ENCODE peak calls at places on chromosomes 2 and 18, in four cellular contexts. I, U, L and F are unnamed samples.

GRCh38 chr2:36781907-36782635 is 85.6 kb downstream of the VIT start:
- DNase-seq in U (no peak), I (no peak), L (no peak), F (no peak)

GRCh38 chr18:78965260-78965659 is 14.4 kb upstream of the SALL3 start:
- DNase-seq in I (no peak), L (no peak), U (no peak), F (no peak)

GRCh38 chr2:62340981-62341624 is 145.2 kb downstream of the B3GNT2 start:
- DNase-seq in I (peak), L (no peak), U (no peak), F (no peak)

GRCh38 chr2:11498543-11499034 is 32.6 kb upstream of the E2F6 start:
- DNase-seq in I (peak), U (no peak), L (peak), F (no peak)

GRCh38 chr2:9118383-9118960 is 88.1 kb upstream of the ASAP2 start:
- DNase-seq in U (no peak), I (no peak), L (no peak), F (no peak)

GRCh38 chr18:36101943-36102342 is 27.2 kb downstream of the SLC39A6 start:
- DNase-seq in L (no peak), U (no peak), I (no peak), F (no peak)

GRCh38 chr2:53724511-53724910 is 43.1 kb upstream of the CHAC2 start:
- DNase-seq in U (no peak), L (no peak), I (no peak), F (no peak)

GRCh38 chr2:95074663-95075439 is 46.8 kb downstream of the MRPS5 start:
- DNase-seq in L (no peak), U (no peak), I (no peak), F (no peak)

GRCh38 chr18:12628706-12629702 is 28.9 kb downstream of the SPIRE1 start:
- DNase-seq in I (no peak), L (no peak), U (no peak), F (no peak)

GRCh38 chr2:125870264-125870663 is 785.7 kb upstream of the GYPC start:
- DNase-seq in I (no peak), U (no peak), L (no peak), F (peak)

GRCh38 chr18:67733094-67733493 is 216.6 kb upstream of the DSEL start:
- DNase-seq in U (no peak), L (no peak), I (no peak), F (no peak)

GRCh38 chr18:7902399-7902839 is 335.3 kb downstream of the PTPRM start:
- DNase-seq in L (no peak), U (no peak), I (no peak), F (no peak)

GRCh38 chr2:86002375-86002774 is 103.3 kb downstream of the POLR1A start:
- DNase-seq in U (no peak), L (no peak), I (no peak), F (no peak)

GRCh38 chr2:2795438-2796091 is 464.5 kb upstream of the MYT1L start:
- DNase-seq in I (no peak), L (no peak), U (no peak), F (no peak)

GRCh38 chr18:22977847-22978701 is 44.9 kb downstream of the RBBP8 start:
- DNase-seq in L (no peak), I (no peak), U (no peak), F (no peak)

GRCh38 chr2:235756491-235756890 is 262.6 kb downstream of the AGAP1 start:
- DNase-seq in L (no peak), U (no peak), I (no peak), F (no peak)

GRCh38 chr2:219386532-219387280 is 1.0 kb downstream of the DNPEP start:
- DNase-seq in I (no peak), L (no peak), U (no peak), F (no peak)

GRCh38 chr2:219388127-219388844 is 574 bp upstream of the DNPEP start:
- DNase-seq in I (peak), U (peak), L (peak), F (peak)

GRCh38 chr2:219388845-219389156 is 1.1 kb upstream of the DNPEP start:
- DNase-seq in I (no peak), L (no peak), U (no peak), F (no peak)

GRCh38 chr2:219385958-219386520 is 1.7 kb downstream of the DNPEP start:
- DNase-seq in I (no peak), U (no peak), L (no peak), F (no peak)

DNA sequence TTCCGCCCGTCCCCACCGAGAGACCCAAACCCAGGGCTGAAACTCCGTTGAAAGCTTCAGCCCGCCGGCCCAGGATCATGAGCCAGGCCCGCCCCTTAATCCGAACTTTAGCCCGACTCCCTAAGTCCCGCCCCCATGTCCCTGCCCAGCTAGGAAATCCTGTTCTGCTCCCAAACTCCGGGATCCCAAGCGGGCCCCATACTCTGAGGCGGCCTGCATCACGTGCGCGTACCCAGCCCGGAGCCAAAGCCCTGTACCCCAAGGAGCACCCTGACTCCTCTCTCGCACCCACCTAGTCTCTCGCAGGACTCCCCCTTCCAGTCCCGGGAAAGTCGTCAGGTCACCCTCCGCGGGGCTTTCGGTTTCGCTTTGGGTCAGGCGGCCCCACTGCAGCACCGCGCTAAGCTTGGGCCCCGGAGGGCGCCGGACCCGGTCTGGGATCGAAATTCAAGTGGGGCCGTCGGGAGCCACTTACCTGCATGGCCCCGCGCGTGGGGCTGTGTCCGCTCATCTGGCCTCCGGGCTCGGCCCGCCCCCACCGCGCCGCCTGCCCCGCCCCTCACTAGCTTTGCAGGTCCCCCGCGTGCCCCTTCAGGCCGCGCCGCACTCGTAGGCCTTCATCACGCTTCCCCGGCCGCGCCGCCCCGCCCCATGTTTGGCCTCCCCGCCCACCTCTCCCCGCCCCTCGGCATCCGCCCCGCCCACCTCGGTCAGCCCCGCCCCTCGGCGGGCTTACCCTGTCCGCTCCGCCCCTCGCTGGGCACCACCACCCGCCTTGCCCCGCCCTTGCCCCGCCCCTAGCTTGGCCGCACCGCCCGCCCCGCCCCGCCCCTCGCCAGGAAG is at the start of gene DNPEP:
- DNase-seq in I (peak), U (no peak), L (peak), F (peak)
- H3K4me3 ChIP-seq in I (peak), U (peak), L (peak), F (peak)

DNA sequence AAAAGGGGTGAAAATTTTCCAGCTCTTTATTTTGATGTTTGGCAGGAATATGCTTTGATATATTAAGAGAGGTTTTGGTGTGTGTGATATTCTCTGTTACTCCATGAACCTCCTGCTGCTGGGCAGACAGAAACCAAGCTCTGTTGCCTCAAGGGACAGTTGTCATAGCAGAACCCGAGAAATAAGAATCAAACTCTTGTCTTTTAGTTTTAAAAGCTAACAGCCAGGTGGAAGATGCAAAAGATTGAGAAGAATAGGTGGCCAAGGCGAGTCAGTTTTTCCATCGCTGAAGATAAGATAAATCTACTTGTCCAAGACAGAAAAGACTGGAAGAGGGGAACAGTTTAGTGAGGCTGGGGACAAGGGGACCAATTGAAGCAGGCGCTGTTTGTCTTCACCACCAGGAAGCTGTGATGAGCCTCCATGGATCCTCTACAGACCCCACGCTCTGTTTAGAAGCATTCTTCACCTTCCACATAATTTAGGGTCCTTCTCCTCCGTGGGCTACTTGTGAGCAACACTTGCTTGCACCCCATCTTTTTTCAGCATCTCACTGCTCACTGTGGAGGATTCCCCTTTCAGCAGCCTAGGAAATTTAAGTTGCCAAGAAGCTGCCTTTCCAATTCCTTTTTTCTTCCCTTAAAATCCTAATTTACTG is 23.9 kb downstream of the PMAIP1 start:
- DNase-seq in U (no peak), L (no peak), I (no peak), F (no peak)
- TF ChIP-seq SUZ12 in U (no peak), L (no peak), I (no peak), F (no peak)

GRCh38 chr2:152336854-152337510 is 2.0 kb downstream of the FMNL2 start:
- DNase-seq in I (no peak), U (no peak), L (no peak), F (no peak)

GRCh38 chr2:152335016-152335850 is at the start of gene FMNL2:
- DNase-seq in L (peak), U (peak), I (peak), F (peak)

GRCh38 chr2:152337511-152337903 is 2.5 kb downstream of the FMNL2 start:
- DNase-seq in L (no peak), U (no peak), I (no peak), F (no peak)

GRCh38 chr2:152335851-152336102 is 803 bp downstream of the FMNL2 start:
- DNase-seq in L (no peak), I (no peak), U (no peak), F (no peak)

DNA sequence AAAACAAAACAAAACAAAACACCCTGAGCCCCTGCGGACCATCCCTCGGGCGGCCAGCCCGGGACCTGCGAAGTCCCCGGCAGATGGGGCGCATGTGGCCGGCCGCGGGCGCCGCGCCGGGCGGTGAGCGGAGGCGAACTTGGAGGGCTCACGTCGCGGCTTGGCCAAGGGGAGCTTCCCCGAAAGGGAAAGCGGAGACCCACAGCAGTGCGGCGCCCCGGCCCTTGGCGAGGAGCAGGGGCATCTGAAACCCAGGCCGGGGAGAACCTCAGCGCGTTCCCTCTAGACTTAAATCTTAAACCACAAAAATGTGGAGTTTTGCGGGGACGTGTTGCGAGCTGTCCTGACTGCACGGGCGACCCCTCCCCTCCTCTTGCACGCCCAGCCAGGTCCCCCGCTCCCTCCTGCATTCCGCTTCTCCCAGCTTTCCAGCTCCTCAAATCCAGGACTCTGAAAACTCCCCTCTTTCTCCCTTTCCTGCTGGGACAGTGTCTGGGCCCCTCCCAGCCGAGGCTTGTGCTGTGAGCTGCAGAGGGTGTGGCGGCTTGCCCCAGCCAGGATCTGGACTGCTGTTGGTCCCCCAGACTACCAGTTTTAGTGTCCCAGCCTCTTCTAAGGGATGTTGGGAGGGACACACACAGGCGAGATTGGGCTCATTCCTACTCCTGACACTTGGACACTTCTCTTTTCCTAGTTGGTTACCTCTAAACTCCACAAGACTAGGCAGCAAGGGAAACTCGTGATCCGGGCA is 1.3 kb downstream of the FMNL2 start:
- DNase-seq in I (no peak), L (peak), U (no peak), F (no peak)
- H3K4me3 ChIP-seq in I (peak), L (peak), U (peak), F (peak)

GRCh38 chr2:119234021-119235019 is 10.7 kb downstream of the STEAP3 start:
- DNase-seq in I (no peak), U (no peak), L (peak), F (peak)
- TF ChIP-seq SUZ12 in I (no peak), U (no peak), L (no peak), F (no peak)

DNA sequence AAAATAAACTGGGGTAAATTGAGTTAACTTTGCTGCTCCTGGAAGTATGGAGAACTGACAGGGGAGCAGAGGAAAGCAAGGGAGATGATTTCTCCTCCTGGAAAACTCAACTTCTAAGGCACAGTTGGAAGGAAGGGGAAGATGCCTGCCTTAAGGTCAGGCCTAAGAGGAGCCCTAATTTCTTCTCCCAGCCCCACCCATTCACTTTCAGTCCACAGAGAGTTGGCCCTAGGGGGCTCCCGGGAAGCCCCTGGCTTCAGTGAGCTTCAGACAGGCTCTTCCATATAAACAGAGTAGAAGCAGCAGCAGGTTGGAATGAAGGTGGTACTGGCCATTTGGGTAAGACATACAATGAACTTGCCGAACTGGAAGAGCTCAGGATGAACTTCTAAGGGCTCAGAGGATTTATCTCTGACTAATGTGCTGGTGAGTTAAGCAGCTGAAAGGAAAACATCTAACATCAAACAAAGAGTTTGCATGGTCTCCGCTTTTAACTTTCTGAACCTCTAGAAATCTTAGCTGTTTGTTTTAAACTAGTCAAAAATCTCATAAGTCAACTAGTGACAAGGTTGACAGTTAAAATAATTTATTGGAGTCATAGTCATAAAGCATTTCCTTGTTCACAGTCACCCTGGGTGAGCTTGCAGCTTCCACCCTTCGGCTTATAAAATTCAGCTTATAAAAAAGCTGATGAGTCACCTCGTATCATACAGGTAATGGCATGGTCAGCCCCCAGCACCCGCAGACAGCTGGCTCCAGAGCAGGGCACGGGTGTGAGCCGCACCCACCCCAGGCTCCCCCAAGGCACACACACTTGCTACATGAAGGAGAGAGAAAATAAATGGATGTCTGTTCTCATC is 9.8 kb downstream of the MALL start:
- DNase-seq in L (peak), U (no peak), I (no peak), F (no peak)
- H3K4me3 ChIP-seq in L (no peak), U (no peak), I (no peak), F (no peak)

GRCh38 chr18:44927127-44927849 is 246.6 kb downstream of the SETBP1 start:
- DNase-seq in U (no peak), L (no peak), I (no peak), F (no peak)
- TF ChIP-seq SUZ12 in U (no peak), L (no peak), I (no peak), F (no peak)

GRCh38 chr2:174633621-174633927 is 36.0 kb upstream of the WIPF1 start:
- DNase-seq in U (no peak), L (no peak), I (no peak), F (no peak)

GRCh38 chr2:174632847-174633620 is 35.4 kb upstream of the WIPF1 start:
- DNase-seq in L (no peak), I (no peak), U (no peak), F (no peak)

GRCh38 chr2:174635747-174636399 is 38.3 kb upstream of the WIPF1 start:
- DNase-seq in U (no peak), I (no peak), L (no peak), F (no peak)

GRCh38 chr2:174635015-174635593 is 37.5 kb upstream of the WIPF1 start:
- DNase-seq in U (no peak), L (no peak), I (no peak), F (no peak)

DNA sequence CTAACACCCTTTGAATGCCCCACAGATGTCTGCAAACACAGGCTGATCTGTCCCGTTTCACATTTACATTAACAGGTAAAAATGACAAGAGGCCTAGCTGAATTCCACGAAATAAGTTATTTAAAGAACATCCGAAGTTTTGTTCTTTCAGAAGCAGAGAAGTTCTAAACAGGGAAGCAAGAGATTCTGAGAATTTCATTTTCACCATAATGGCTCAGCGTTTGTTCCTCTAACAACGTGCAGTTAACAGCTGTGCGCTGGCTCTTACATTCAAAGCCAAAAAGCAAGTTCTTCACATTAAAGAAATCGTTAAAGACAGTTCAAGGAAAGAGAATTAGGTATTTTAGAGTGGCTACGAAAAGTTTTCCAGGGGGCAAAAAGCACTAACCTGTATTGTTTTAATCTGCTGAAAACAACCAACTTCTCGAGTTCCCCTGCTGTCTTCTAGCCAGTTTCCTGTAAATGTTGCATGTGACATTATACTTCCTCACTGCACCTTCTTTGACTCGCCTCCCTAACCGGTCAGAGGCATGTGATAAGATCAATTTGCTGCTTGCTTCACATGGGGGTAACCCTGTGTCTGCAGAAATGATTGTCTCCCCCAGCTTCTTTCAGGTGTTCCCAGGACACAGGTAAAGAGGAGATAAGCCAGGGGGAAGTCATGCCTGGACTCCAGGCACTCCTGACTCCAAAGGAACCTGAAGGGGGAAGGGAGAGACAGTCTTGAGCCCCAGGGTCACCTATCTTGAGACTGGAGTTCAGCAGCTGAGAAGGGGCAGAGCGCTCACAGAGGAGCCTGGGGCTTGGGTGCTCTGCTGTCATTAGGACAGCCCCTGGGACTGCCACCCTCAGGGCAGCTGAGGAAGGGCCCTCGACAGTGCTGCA is 36.8 kb upstream of the WIPF1 start:
- DNase-seq in U (no peak), I (peak), L (no peak), F (no peak)
- H3K4me3 ChIP-seq in U (no peak), I (peak), L (no peak), F (no peak)